ENCODE peak calls at places on chromosomes 13 and 19, in five cellular contexts. One of them, this sample, is unnamed.
A peak's percentile ranks its signal among the peaks of the same experiment; 100 is the strongest.

GRCh38 chr13:68232351-68233130 is 1002.4 kb upstream of the PCDH9 start:
- DNase-seq in H1: no peak
- DNase-seq in transverse colon: no peak
- DNase-seq in stomach: no peak
- DNase-seq in tibial nerve: no peak
- DNase-seq in this sample: no peak

GRCh38 chr13:98327326-98328314 is 150.6 kb upstream of the RNF113B start:
- DNase-seq in H1: no peak
- DNase-seq in stomach: no peak
- DNase-seq in tibial nerve: no peak
- DNase-seq in transverse colon: no peak
- DNase-seq in this sample: no peak

GRCh38 chr13:51525567-51526165 is 58.6 kb upstream of the WDFY2 start:
- DNase-seq in transverse colon: no peak
- DNase-seq in H1: no peak
- DNase-seq in stomach: no peak
- DNase-seq in tibial nerve: no peak
- DNase-seq in this sample: no peak

GRCh38 chr13:37364024-37364423 is 234.5 kb downstream of the POSTN start:
- DNase-seq in tibial nerve: no peak
- DNase-seq in stomach: no peak
- DNase-seq in transverse colon: no peak
- DNase-seq in H1: no peak
- DNase-seq in this sample: no peak

GRCh38 chr13:25462301-25463125 is 90.7 kb downstream of the ATP8A2 start:
- DNase-seq in H1: no peak
- DNase-seq in tibial nerve: no peak
- DNase-seq in transverse colon: no peak
- DNase-seq in stomach: no peak
- DNase-seq in this sample: no peak

GRCh38 chr13:114057131-114058050 is 75.0 kb downstream of the RASA3 start:
- DNase-seq in tibial nerve: no peak
- DNase-seq in H1: no peak
- DNase-seq in stomach: no peak
- DNase-seq in transverse colon: no peak
- DNase-seq in this sample: peak; percentile 47

GRCh38 chr13:100620792-100621191 is 32.2 kb upstream of the GGACT start:
- DNase-seq in transverse colon: no peak
- DNase-seq in tibial nerve: no peak
- DNase-seq in H1: no peak
- DNase-seq in stomach: no peak
- DNase-seq in this sample: no peak

GRCh38 chr13:91544723-91545122 is 146.3 kb downstream of the GPC5 start:
- DNase-seq in transverse colon: no peak
- DNase-seq in stomach: no peak
- DNase-seq in tibial nerve: no peak
- DNase-seq in H1: no peak
- DNase-seq in this sample: no peak

GRCh38 chr13:106570354-106570822 is 2.5 kb upstream of the ARGLU1 start:
- DNase-seq in transverse colon: peak; percentile 46
- DNase-seq in tibial nerve: peak; percentile 71
- DNase-seq in stomach: peak; percentile 80
- DNase-seq in H1: peak; percentile 69
- DNase-seq in this sample: peak; percentile 79

GRCh38 chr19:16449330-16449961 is 22.3 kb downstream of the EPS15L1 start:
- DNase-seq in transverse colon: no peak
- DNase-seq in H1: no peak
- DNase-seq in stomach: no peak
- DNase-seq in tibial nerve: no peak
- DNase-seq in this sample: peak; percentile 47

GRCh38 chr19:32287086-32287485 is 58.3 kb upstream of the ZNF507 start:
- DNase-seq in tibial nerve: no peak
- DNase-seq in transverse colon: no peak
- DNase-seq in H1: no peak
- DNase-seq in stomach: no peak
- DNase-seq in this sample: no peak

GRCh38 chr13:24921003-24921402 is 157.0 kb downstream of the RNF17 start:
- DNase-seq in H1: no peak
- DNase-seq in stomach: no peak
- DNase-seq in tibial nerve: no peak
- DNase-seq in transverse colon: no peak
- DNase-seq in this sample: no peak

GRCh38 chr19:17327654-17328516 is 6.8 kb downstream of the ANO8 start:
- DNase-seq in tibial nerve: no peak
- DNase-seq in transverse colon: peak; percentile 89
- DNase-seq in stomach: peak; percentile 65
- DNase-seq in H1: peak; percentile 89
- DNase-seq in this sample: peak; percentile 86

GRCh38 chr13:45119469-45119989 is 781 bp upstream of the GTF2F2 start:
- DNase-seq in H1: no peak
- DNase-seq in transverse colon: peak; percentile 18
- DNase-seq in stomach: no peak
- DNase-seq in tibial nerve: peak; percentile 8
- DNase-seq in this sample: peak; percentile 24

GRCh38 chr19:46731007-46731501 is 14.1 kb upstream of the PRKD2 start:
- DNase-seq in transverse colon: no peak
- DNase-seq in tibial nerve: no peak
- DNase-seq in H1: no peak
- DNase-seq in stomach: peak; percentile 46
- DNase-seq in this sample: peak; percentile 77

GRCh38 chr13:111393221-111393790 is 72.9 kb downstream of the TEX29 start:
- DNase-seq in H1: no peak
- DNase-seq in stomach: peak; percentile 9
- DNase-seq in tibial nerve: no peak
- DNase-seq in transverse colon: no peak
- DNase-seq in this sample: peak; percentile 9

GRCh38 chr19:50315773-50316448 is 13.3 kb downstream of the KCNC3 start:
- DNase-seq in tibial nerve: no peak
- DNase-seq in transverse colon: no peak
- DNase-seq in stomach: no peak
- DNase-seq in H1: peak; percentile 83
- DNase-seq in this sample: no peak

GRCh38 chr19:29290853-29291252 is 77.9 kb upstream of the UQCRFS1 start:
- DNase-seq in H1: no peak
- DNase-seq in transverse colon: no peak
- DNase-seq in tibial nerve: no peak
- DNase-seq in stomach: no peak
- DNase-seq in this sample: no peak

GRCh38 chr19:46574533-46574932 is 26.6 kb upstream of the CALM3 start:
- DNase-seq in transverse colon: no peak
- DNase-seq in stomach: no peak
- DNase-seq in H1: no peak
- DNase-seq in tibial nerve: no peak
- DNase-seq in this sample: no peak

GRCh38 chr13:112969692-112970338 is 801 bp downstream of the MCF2L start:
- DNase-seq in transverse colon: peak; percentile 4
- DNase-seq in stomach: no peak
- DNase-seq in tibial nerve: no peak
- DNase-seq in H1: no peak
- DNase-seq in this sample: no peak

GRCh38 chr13:31951215-31951678 is 80.3 kb upstream of the FRY start:
- DNase-seq in stomach: peak; percentile 64
- DNase-seq in H1: no peak
- DNase-seq in tibial nerve: peak; percentile 48
- DNase-seq in transverse colon: peak; percentile 48
- DNase-seq in this sample: peak; percentile 95

GRCh38 chr19:46350029-46350757 is 3.3 kb downstream of the PPP5C start:
- DNase-seq in stomach: no peak
- DNase-seq in transverse colon: peak; percentile 53
- DNase-seq in tibial nerve: no peak
- DNase-seq in H1: no peak
- DNase-seq in this sample: peak; percentile 32

GRCh38 chr13:98433654-98434053 is 143.3 kb downstream of the STK24 start:
- DNase-seq in transverse colon: no peak
- DNase-seq in stomach: no peak
- DNase-seq in tibial nerve: no peak
- DNase-seq in H1: no peak
- DNase-seq in this sample: no peak

GRCh38 chr13:44703371-44703770 is 127.2 kb upstream of the TSC22D1 start:
- DNase-seq in transverse colon: no peak
- DNase-seq in stomach: no peak
- DNase-seq in tibial nerve: no peak
- DNase-seq in H1: no peak
- DNase-seq in this sample: no peak

GRCh38 chr19:2724148-2724557 is 3.0 kb upstream of the DIRAS1 start:
- DNase-seq in stomach: no peak
- DNase-seq in transverse colon: no peak
- DNase-seq in H1: no peak
- DNase-seq in tibial nerve: no peak
- DNase-seq in this sample: no peak
- TF ChIP-seq EP300 in stomach: no peak
- TF ChIP-seq EP300 in transverse colon: no peak
- TF ChIP-seq EP300 in H1: no peak
- TF ChIP-seq EP300 in tibial nerve: no peak
- TF ChIP-seq EP300 in this sample: no peak

GRCh38 chr19:4368128-4368820 is 24.9 kb downstream of the MPND start:
- DNase-seq in stomach: no peak
- DNase-seq in tibial nerve: no peak
- DNase-seq in transverse colon: no peak
- DNase-seq in H1: peak; percentile 45
- DNase-seq in this sample: peak; percentile 70
- H3K4me1 ChIP-seq in stomach: peaks cover 34% of the 10 kb centered on the region
- H3K4me1 ChIP-seq in tibial nerve: peaks cover 57% of the 10 kb centered on the region
- H3K4me1 ChIP-seq in transverse colon: peaks cover 28% of the 10 kb centered on the region
- H3K4me1 ChIP-seq in H1: peaks cover 14% of the 10 kb centered on the region
- H3K4me1 ChIP-seq in this sample: peaks cover 52% of the 10 kb centered on the region

GRCh38 chr19:44645407-44646048 is 1.8 kb downstream of the PVR start:
- DNase-seq in stomach: no peak
- DNase-seq in transverse colon: no peak
- DNase-seq in H1: no peak
- DNase-seq in tibial nerve: no peak
- DNase-seq in this sample: no peak

GRCh38 chr19:44642375-44642774 is 1.3 kb upstream of the PVR start:
- DNase-seq in H1: no peak
- DNase-seq in transverse colon: no peak
- DNase-seq in stomach: no peak
- DNase-seq in tibial nerve: no peak
- DNase-seq in this sample: no peak

GRCh38 chr19:44644391-44645016 is 794 bp downstream of the PVR start:
- DNase-seq in stomach: no peak
- DNase-seq in H1: peak; percentile 73
- DNase-seq in transverse colon: peak; percentile 27
- DNase-seq in tibial nerve: no peak
- DNase-seq in this sample: no peak

GRCh38 chr19:44641866-44642265 is 1.8 kb upstream of the PVR start:
- DNase-seq in stomach: no peak
- DNase-seq in tibial nerve: no peak
- DNase-seq in transverse colon: no peak
- DNase-seq in H1: no peak
- DNase-seq in this sample: no peak

GRCh38 chr19:44643605-44644390 is at the start of gene PVR:
- DNase-seq in H1: peak; percentile 77
- DNase-seq in stomach: peak; percentile 72
- DNase-seq in tibial nerve: no peak
- DNase-seq in transverse colon: peak; percentile 75
- DNase-seq in this sample: peak; percentile 86
- H3K27ac ChIP-seq in H1: no peak within 1 kb of the TSS
- H3K27ac ChIP-seq in stomach: peak within 1 kb of the TSS; percentile 85
- H3K27ac ChIP-seq in tibial nerve: peak within 1 kb of the TSS; percentile 90
- H3K27ac ChIP-seq in transverse colon: peak within 1 kb of the TSS; percentile 85
- H3K27ac ChIP-seq in this sample: peak within 1 kb of the TSS; percentile 93

GRCh38 chr13:82654851-82655517 is 1227.3 kb downstream of the SLITRK1 start:
- DNase-seq in tibial nerve: peak; percentile 70
- DNase-seq in H1: no peak
- DNase-seq in stomach: no peak
- DNase-seq in transverse colon: peak; percentile 15
- DNase-seq in this sample: peak; percentile 43

GRCh38 chr13:82657471-82657870 is 1224.8 kb downstream of the SLITRK1 start:
- DNase-seq in stomach: no peak
- DNase-seq in H1: no peak
- DNase-seq in transverse colon: no peak
- DNase-seq in tibial nerve: no peak
- DNase-seq in this sample: no peak

GRCh38 chr13:82655518-82655855 is 1226.8 kb downstream of the SLITRK1 start:
- DNase-seq in H1: no peak
- DNase-seq in transverse colon: no peak
- DNase-seq in tibial nerve: no peak
- DNase-seq in stomach: no peak
- DNase-seq in this sample: no peak

DNA sequence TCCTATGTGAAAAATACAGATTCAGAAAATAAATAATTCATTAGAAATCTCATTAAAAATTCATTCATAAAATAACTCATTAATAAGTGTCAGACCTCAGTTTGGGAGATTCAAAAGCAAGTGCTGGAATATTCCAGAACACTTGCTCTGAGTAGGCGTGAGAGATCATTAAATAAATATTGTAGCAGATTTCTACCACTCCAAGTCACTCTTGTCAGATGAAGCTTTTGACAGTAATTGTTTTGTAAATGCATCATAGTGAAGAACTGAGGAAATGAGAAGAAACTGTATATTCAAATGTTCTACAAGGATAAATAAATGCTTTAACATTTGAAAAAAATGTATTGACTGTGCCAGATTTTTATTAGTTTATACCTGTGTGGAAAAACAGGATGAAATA is 1228.1 kb downstream of the SLITRK1 start:
- DNase-seq in stomach: no peak
- DNase-seq in H1: no peak
- DNase-seq in tibial nerve: no peak
- DNase-seq in transverse colon: no peak
- DNase-seq in this sample: no peak
- TF ChIP-seq EP300 in stomach: no peak
- TF ChIP-seq EP300 in H1: no peak
- TF ChIP-seq EP300 in tibial nerve: no peak
- TF ChIP-seq EP300 in transverse colon: no peak
- TF ChIP-seq EP300 in this sample: no peak

DNA sequence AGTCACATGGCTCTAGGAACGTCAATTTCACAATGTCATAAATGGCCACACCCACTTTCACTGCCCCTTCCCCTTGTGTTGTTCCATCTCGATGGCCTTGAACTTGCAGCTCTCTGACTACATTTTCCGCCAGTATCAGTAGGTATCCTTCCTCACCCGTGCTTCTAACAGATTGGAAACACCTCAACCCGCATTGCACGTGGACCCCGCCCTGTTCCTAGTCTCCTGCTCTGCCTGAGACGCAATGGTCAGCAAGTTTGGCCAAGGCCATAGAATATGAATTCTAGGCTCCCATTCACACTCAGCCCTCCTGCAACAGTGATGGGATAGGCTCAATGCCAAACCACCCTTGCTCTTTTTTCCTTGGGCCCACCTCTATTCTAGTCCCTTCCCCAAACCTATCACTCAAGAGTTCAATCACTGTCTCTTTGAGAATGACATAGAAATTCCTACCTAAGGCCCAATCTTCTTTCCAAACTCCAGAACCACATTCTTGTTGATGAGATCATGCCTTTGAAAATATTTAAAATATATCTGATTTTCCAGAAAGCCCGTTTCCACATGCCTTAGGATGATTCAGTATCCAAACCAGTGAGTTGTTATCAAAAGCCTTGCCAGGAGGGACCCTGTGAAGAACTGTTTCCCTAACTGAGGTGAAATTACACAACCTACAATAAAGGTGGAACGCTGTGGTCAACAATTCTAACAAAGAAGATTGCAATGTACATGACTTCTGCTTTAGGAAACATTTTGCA is 334.6 kb downstream of the MYO16 start:
- DNase-seq in H1: no peak
- DNase-seq in tibial nerve: no peak
- DNase-seq in stomach: no peak
- DNase-seq in transverse colon: no peak
- DNase-seq in this sample: no peak
- H3K4me1 ChIP-seq in H1: no peaks in the 10 kb centered on the region
- H3K4me1 ChIP-seq in tibial nerve: no peaks in the 10 kb centered on the region
- H3K4me1 ChIP-seq in stomach: no peaks in the 10 kb centered on the region
- H3K4me1 ChIP-seq in transverse colon: no peaks in the 10 kb centered on the region
- H3K4me1 ChIP-seq in this sample: no peaks in the 10 kb centered on the region

This sample was measured in upper lobe of left lung.